ENCODE peak calls at places on chromosomes 11 and 22, in eight cellular contexts. H is lower lobe of right lung; I is T follicular helper cell; T is NCI-H1105; W is CD8-positive, alpha-beta memory T cell; Z is EL; V is A673; K is pulmonary artery endothelial cell. S is an unnamed sample.

GRCh38 chr22:45585437-45585755 is 82.7 kb downstream of the FBLN1 start:
- DNase-seq in T (no peak), Z (peak), I (no peak), V (no peak), W (no peak), H (peak), K (no peak), S (no peak)

GRCh38 chr11:116641561-116642045 is 131.2 kb downstream of the BUD13 start:
- DNase-seq in H (peak), I (no peak), T (peak), W (no peak), Z (peak), K (no peak), V (peak), S (peak)

GRCh38 chr11:121881806-121882205 is 234.2 kb downstream of the BLID start:
- DNase-seq in Z (peak), H (no peak), W (no peak), I (no peak), T (no peak), K (no peak), V (no peak), S (no peak)

GRCh38 chr11:107999759-108000455 is 8.8 kb upstream of the CUL5 start:
- DNase-seq in I (no peak), T (peak), Z (peak), W (peak), K (peak), V (peak), H (no peak), S (peak)

GRCh38 chr22:30636226-30637077 is 871 bp downstream of the SLC35E4 start:
- DNase-seq in W (peak), T (peak), I (no peak), Z (peak), V (no peak), K (no peak), H (peak), S (no peak)

GRCh38 chr22:18987765-18988164 is 51.7 kb upstream of the PRODH start:
- DNase-seq in K (no peak), V (peak), I (no peak), H (no peak), Z (no peak), T (no peak), W (no peak), S (no peak)

GRCh38 chr22:41910599-41911291 is 4.1 kb downstream of the SHISA8 start:
- DNase-seq in I (no peak), T (no peak), H (no peak), Z (peak), V (no peak), K (no peak), W (peak), S (peak)

GRCh38 chr11:5809122-5809519 is 397 bp downstream of the OR52N2 start:
- DNase-seq in K (no peak), H (no peak), T (no peak), V (no peak), W (no peak), I (no peak), Z (no peak), S (no peak)

GRCh38 chr22:39433476-39434242 is 23.2 kb upstream of the MGAT3 start:
- DNase-seq in W (no peak), V (no peak), H (no peak), Z (no peak), T (no peak), I (no peak), K (no peak), S (no peak)

GRCh38 chr11:108945341-108945740 is 280.5 kb downstream of the DDX10 start:
- DNase-seq in H (no peak), Z (no peak), V (no peak), W (no peak), I (no peak), T (no peak), K (no peak), S (no peak)

GRCh38 chr11:117970400-117971024 is 15.7 kb upstream of the IL10RA start:
- DNase-seq in I (no peak), W (peak), K (no peak), H (no peak), Z (no peak), V (no peak), T (no peak), S (no peak)

GRCh38 chr22:19802001-19802880 is 41.7 kb downstream of the TBX1 start:
- DNase-seq in H (peak), K (no peak), V (no peak), W (no peak), T (no peak), I (no peak), Z (no peak), S (no peak)

GRCh38 chr11:11842426-11843008 is 745 bp downstream of the USP47 start:
- DNase-seq in Z (peak), T (peak), W (peak), H (peak), I (peak), V (peak), K (no peak), S (peak)

GRCh38 chr11:10327254-10327653 is 22.4 kb downstream of the ADM start:
- DNase-seq in T (no peak), I (no peak), W (no peak), H (no peak), K (no peak), V (peak), Z (peak), S (no peak)

GRCh38 chr11:82004537-82005213 is 729.0 kb downstream of the FAM181B start:
- DNase-seq in Z (no peak), V (no peak), I (no peak), W (no peak), H (no peak), T (no peak), K (no peak), S (no peak)

GRCh38 chr11:111531156-111531555 is 9.4 kb upstream of the LAYN start:
- DNase-seq in T (no peak), I (no peak), K (no peak), Z (peak), H (no peak), W (no peak), V (no peak), S (no peak)